ENCODE peak calls at places on chromosome 2, in four cellular contexts. C is CD4-positive, CD25-positive, alpha-beta regulatory T cell; X is IMR-90; I is GM23338. E is an unnamed sample.

GRCh38 chr2:27833931-27834330 is 56.3 kb downstream of the RBKS start:
- DNase-seq in C (no peak), X (peak), I (peak), E (no peak)

GRCh38 chr2:174979996-174980395 is 25.2 kb downstream of the CHN1 start:
- DNase-seq in C (no peak), X (no peak), I (no peak), E (no peak)

GRCh38 chr2:111938392-111938791 is 40.0 kb downstream of the MERTK start:
- DNase-seq in C (no peak), X (no peak), I (no peak), E (no peak)

GRCh38 chr2:86035371-86035882 is 70.3 kb downstream of the POLR1A start:
- DNase-seq in C (no peak), X (no peak), I (no peak), E (no peak)

GRCh38 chr2:190507135-190507534 is 27.4 kb downstream of the NEMP2 start:
- DNase-seq in C (no peak), X (no peak), I (no peak), E (no peak)

GRCh38 chr2:27716301-27717069 is 52.8 kb downstream of the SLC4A1AP start:
- DNase-seq in C (no peak), X (no peak), I (peak), E (no peak)

GRCh38 chr2:56713161-56713676 is 529.4 kb downstream of the CCDC85A start:
- DNase-seq in C (no peak), X (peak), I (no peak), E (peak)

GRCh38 chr2:111143107-111143886 is 22.6 kb downstream of the BCL2L11 start:
- DNase-seq in C (no peak), X (no peak), I (no peak), E (no peak)

GRCh38 chr2:206987810-206988209 is 48.5 kb downstream of the CPO start:
- DNase-seq in C (no peak), X (no peak), I (no peak), E (no peak)

GRCh38 chr2:28166956-28167355 is 225.7 kb upstream of the FOSL2 start:
- DNase-seq in C (no peak), X (peak), I (no peak), E (peak)

GRCh38 chr2:166609183-166609959 is 115.3 kb upstream of the SCN7A start:
- DNase-seq in C (no peak), X (no peak), I (peak), E (no peak)

GRCh38 chr2:237315881-237316225 is 98.1 kb downstream of the COL6A3 start:
- DNase-seq in C (no peak), X (peak), I (no peak), E (peak)

GRCh38 chr2:39419282-39420223 is 17.5 kb downstream of the MAP4K3 start:
- DNase-seq in C (no peak), X (peak), I (no peak), E (no peak)

GRCh38 chr2:191713837-191714236 is 35.9 kb downstream of the NABP1 start:
- DNase-seq in C (no peak), X (no peak), I (peak), E (no peak)

GRCh38 chr2:200416878-200417277 is 93.0 kb downstream of the KCTD18 start:
- DNase-seq in C (no peak), X (no peak), I (peak), E (no peak)

GRCh38 chr2:157698430-157698829 is 69.8 kb upstream of the ACVR1C start:
- DNase-seq in C (no peak), X (peak), I (peak), E (peak)

GRCh38 chr2:62071126-62071598 is 124.8 kb upstream of the B3GNT2 start:
- DNase-seq in C (no peak), X (no peak), I (no peak), E (peak)

GRCh38 chr2:209933499-209934458 is 68.7 kb upstream of the RPE start:
- DNase-seq in C (no peak), X (peak), I (no peak), E (peak)

GRCh38 chr2:163373481-163373880 is 362.3 kb downstream of the FIGN start:
- DNase-seq in C (no peak), X (no peak), I (no peak), E (no peak)

GRCh38 chr2:177404243-177404642 is 11.7 kb downstream of the AGPS start:
- DNase-seq in C (no peak), X (no peak), I (no peak), E (no peak)

GRCh38 chr2:27920148-27920885 is 29.8 kb downstream of the BABAM2 start:
- DNase-seq in C (no peak), X (peak), I (no peak), E (peak)

GRCh38 chr2:54741250-54741649 is 17.8 kb downstream of the EML6 start:
- DNase-seq in C (no peak), X (peak), I (no peak), E (no peak)

GRCh38 chr2:181810823-181811695 is 80.5 kb upstream of the ITPRID2 start:
- DNase-seq in C (no peak), X (peak), I (no peak), E (peak)

GRCh38 chr2:181790716-181791649 is 100.5 kb upstream of the ITPRID2 start:
- DNase-seq in C (no peak), X (peak), I (no peak), E (peak)

GRCh38 chr2:105760639-105761337 is 16.1 kb downstream of the NCK2 start:
- DNase-seq in C (no peak), X (no peak), I (no peak), E (no peak)

GRCh38 chr2:230779607-230780006 is 67.0 kb downstream of the CAB39 start:
- DNase-seq in C (no peak), X (no peak), I (no peak), E (no peak)

GRCh38 chr2:48548871-48549270 is 18.9 kb downstream of the STON1 start:
- DNase-seq in C (no peak), X (peak), I (no peak), E (no peak)

GRCh38 chr2:238026953-238027505 is 33.8 kb upstream of the SCLY start:
- DNase-seq in C (no peak), X (peak), I (no peak), E (no peak)

GRCh38 chr2:117982376-117983033 is 31.4 kb downstream of the CCDC93 start:
- DNase-seq in C (no peak), X (no peak), I (peak), E (no peak)

GRCh38 chr2:68094111-68094510 is 31.3 kb upstream of the C1D start:
- DNase-seq in C (no peak), X (no peak), I (no peak), E (no peak)

GRCh38 chr2:135741043-135741394 is 636 bp upstream of the UBXN4 start:
- DNase-seq in C (no peak), X (no peak), I (no peak), E (no peak)

GRCh38 chr2:71154798-71155197 is 24.4 kb downstream of the MPHOSPH10 start:
- DNase-seq in C (no peak), X (no peak), I (peak), E (no peak)

GRCh38 chr2:126723281-126723815 is 67.4 kb downstream of the GYPC start:
- DNase-seq in C (no peak), X (no peak), I (no peak), E (no peak)

DNA sequence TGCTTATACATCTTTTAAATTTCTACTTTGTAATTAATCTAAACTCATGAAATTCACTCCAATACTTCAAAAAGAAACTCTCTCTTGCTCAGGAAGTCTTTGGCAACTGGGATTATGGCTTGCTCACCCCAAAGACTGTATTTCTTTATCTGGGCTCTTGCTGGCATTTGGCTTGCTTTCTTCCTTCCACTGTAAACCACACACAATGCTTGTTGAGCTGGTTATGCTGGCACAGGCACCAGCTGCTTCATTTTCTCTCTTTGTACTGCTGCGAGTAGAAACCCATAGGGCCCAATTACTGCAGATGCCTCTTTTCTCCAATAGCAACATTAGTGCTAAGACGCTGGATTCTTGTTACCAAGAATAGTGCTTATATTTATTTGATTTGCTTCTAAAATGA is 51.4 kb downstream of the SLC38A11 start:
- DNase-seq in C (no peak), X (no peak), I (no peak), E (no peak)
- H3K4me3 ChIP-seq in C (no peak), X (no peak), I (no peak), E (no peak)

DNA sequence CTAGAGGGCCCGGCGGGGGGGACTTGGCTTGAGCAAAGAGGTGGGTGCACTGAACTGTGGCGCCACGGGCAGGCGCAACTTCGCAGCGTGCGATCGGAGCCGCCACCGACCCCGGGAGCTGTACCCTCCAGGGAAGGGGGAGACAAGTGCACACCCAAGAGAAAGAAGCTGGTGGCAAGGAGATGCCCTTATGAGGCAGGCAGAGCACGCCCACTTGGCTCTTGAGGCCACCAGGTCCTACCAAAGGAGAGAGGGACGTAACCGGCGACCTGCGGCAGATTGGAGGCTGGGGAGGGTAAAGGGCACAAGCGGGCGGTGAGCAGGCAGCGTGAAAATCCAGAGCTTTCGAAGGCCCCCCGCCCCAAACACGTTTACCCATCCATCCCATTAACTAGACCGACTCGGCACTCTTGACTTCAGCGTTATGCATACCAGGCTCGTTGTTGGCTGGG is 967 bp downstream of the DLX2 start:
- DNase-seq in C (no peak), X (no peak), I (peak), E (no peak)
- H3K4me3 ChIP-seq in C (peak), X (peak), I (peak), E (peak)

DNA sequence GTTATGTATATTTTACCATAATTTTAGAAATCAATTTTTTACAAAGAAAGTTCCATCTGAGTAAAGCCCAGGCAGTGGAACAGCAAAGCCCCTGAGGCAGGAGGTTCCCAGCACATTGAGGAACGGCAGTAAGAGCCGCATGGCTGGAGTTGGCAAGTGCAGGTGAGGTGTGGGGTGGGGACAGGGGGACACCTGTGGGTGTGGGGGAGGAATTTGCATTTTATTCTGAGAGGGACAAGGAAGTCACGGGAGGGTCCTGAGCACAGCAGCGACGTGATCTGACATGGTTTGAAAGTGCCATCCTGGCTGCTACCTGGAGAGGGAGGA is 16.1 kb upstream of the ADI1 start:
- DNase-seq in C (no peak), X (no peak), I (no peak), E (no peak)
- H3K4me3 ChIP-seq in C (no peak), X (peak), I (no peak), E (peak)

GRCh38 chr2:220209093-220209492 is 581.7 kb downstream of the SLC4A3 start:
- DNase-seq in C (no peak), X (no peak), I (no peak), E (no peak)
- H3K4me3 ChIP-seq in C (no peak), X (no peak), I (no peak), E (no peak)

DNA sequence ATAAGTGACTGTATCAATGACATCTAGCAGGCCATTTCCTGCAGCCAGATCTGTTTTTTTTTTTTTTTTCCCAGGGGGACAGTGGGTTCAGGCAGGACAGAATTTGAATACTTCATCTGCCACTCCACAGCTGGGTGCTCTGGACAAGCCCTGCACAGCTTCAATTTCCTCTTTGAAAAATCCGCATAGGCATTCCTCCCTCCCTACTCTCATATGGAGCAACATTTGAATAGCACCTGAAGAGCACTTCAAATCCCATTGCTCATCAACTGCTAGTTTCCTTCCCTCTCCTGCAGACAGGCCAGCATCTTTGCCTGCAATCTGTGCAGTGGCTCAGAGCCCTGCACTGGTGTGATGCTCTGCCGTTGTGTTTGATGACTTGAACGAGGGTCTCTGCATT is 326.3 kb downstream of the TSN start:
- DNase-seq in C (no peak), X (no peak), I (peak), E (no peak)
- H3K4me3 ChIP-seq in C (no peak), X (no peak), I (no peak), E (no peak)

DNA sequence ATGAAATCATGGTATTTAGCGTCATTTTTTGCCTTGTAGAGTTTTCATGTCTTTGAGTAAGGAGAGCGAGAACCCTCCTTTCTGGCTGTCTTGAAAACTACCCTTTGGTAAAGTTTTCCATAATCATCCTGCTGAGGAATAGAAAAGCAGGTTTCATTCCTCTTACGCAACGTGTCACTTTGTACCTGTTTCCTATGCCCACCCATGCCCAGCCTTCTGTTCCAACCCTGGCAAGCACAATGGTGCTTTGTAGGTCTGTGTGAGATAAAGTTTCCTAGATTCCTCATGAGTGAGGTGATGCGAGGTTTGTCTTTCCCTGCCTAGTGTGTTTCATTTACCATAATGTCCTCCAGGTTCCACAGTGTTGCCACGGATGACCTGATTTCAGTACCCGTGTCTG is 29.3 kb downstream of the CCDC74A start:
- DNase-seq in C (no peak), X (no peak), I (no peak), E (no peak)
- H3K4me3 ChIP-seq in C (no peak), X (no peak), I (no peak), E (no peak)

GRCh38 chr2:151688719-151689118 is 45.6 kb downstream of the NEB start:
- DNase-seq in C (no peak), X (no peak), I (no peak), E (no peak)
- H3K4me3 ChIP-seq in C (no peak), X (no peak), I (no peak), E (no peak)

E was measured in fibroblast of pulmonary artery.